ENCODE peak calls at places on chromosomes 1 and 21, in seven cellular contexts. O, Q, Y, N, M, I and K are unnamed samples.

GRCh38 chr1:229896306-229896705 is 170.7 kb upstream of the GALNT2 start:
- DNase-seq in Y (no peak), Q (no peak), M (no peak), O (no peak), I (no peak), N (no peak), K (no peak)

GRCh38 chr1:235161685-235162327 is 756 bp upstream of the RBM34 start:
- DNase-seq in N (no peak), Q (no peak), O (peak), Y (no peak), I (no peak), M (no peak), K (no peak)

GRCh38 chr1:31627301-31627929 is 9.9 kb downstream of the HCRTR1 start:
- DNase-seq in M (no peak), Y (peak), Q (no peak), O (no peak), N (no peak), I (no peak), K (no peak)

GRCh38 chr1:109912873-109913272 is 2.2 kb downstream of the CSF1 start:
- DNase-seq in I (no peak), N (no peak), M (no peak), O (no peak), Y (no peak), Q (no peak), K (no peak)

GRCh38 chr1:46533179-46533864 is 18.1 kb downstream of the KNCN start:
- DNase-seq in M (peak), O (peak), I (no peak), Q (no peak), N (peak), Y (no peak), K (no peak)

GRCh38 chr21:37490084-37490483 is 123.5 kb downstream of the DYRK1A start:
- DNase-seq in Q (no peak), N (no peak), I (no peak), M (no peak), O (no peak), Y (no peak), K (no peak)

GRCh38 chr1:39107891-39108290 is 81.7 kb downstream of the NDUFS5 start:
- DNase-seq in O (no peak), N (no peak), M (no peak), Y (no peak), I (no peak), Q (no peak), K (no peak)

GRCh38 chr1:46131093-46131492 is 1.3 kb downstream of the PIK3R3 start:
- DNase-seq in I (no peak), Q (no peak), Y (no peak), N (no peak), M (no peak), O (no peak), K (peak)

GRCh38 chr1:151511636-151512215 is 539 bp downstream of the CGN start:
- DNase-seq in O (peak), N (peak), Y (peak), I (peak), M (peak), Q (no peak), K (peak)

GRCh38 chr1:209576798-209577197 is 6.7 kb upstream of the CAMK1G start:
- DNase-seq in Y (peak), M (peak), Q (no peak), O (peak), I (peak), N (peak), K (peak)

GRCh38 chr1:25031966-25032667 is 102.0 kb upstream of the RUNX3 start:
- DNase-seq in O (no peak), N (no peak), Q (peak), Y (peak), I (no peak), M (no peak), K (no peak)

GRCh38 chr21:42265229-42265812 is 46.4 kb downstream of the ABCG1 start:
- DNase-seq in Y (no peak), N (no peak), I (no peak), O (no peak), Q (no peak), M (no peak), K (no peak)

GRCh38 chr1:53449026-53449425 is 10.2 kb upstream of the DMRTB1 start:
- DNase-seq in Q (peak), M (no peak), I (no peak), Y (peak), N (no peak), O (peak), K (peak)

GRCh38 chr1:228314658-228315483 is 91.8 kb downstream of the TRIM11 start:
- DNase-seq in Q (no peak), O (no peak), N (no peak), I (no peak), M (peak), Y (no peak), K (no peak)

GRCh38 chr1:45205910-45206721 is at the start of gene ZSWIM5:
- DNase-seq in Q (no peak), N (peak), I (peak), O (peak), M (peak), Y (no peak), K (peak)

GRCh38 chr1:53556657-53557227 is 97.5 kb downstream of the DMRTB1 start:
- DNase-seq in N (no peak), Q (no peak), Y (no peak), M (peak), O (no peak), I (no peak), K (no peak)

GRCh38 chr1:206679738-206680211 is 4.9 kb upstream of the MAPKAPK2 start:
- DNase-seq in Y (no peak), N (no peak), Q (no peak), O (no peak), I (no peak), M (no peak), K (no peak)

GRCh38 chr1:90114521-90115141 is 119.7 kb downstream of the ZNF326 start:
- DNase-seq in M (no peak), I (no peak), Q (peak), O (peak), N (no peak), Y (peak), K (peak)

GRCh38 chr1:9293512-9294439 is 1.1 kb downstream of the SPSB1 start:
- DNase-seq in M (peak), I (no peak), Y (no peak), N (no peak), O (no peak), Q (no peak), K (peak)

GRCh38 chr1:234713440-234713839 is 103.5 kb upstream of the IRF2BP2 start:
- DNase-seq in I (no peak), O (no peak), Q (no peak), M (no peak), Y (no peak), N (no peak), K (no peak)

GRCh38 chr1:14994841-14995437 is 158.6 kb upstream of the TMEM51 start:
- DNase-seq in N (no peak), M (no peak), O (no peak), Q (no peak), I (no peak), Y (no peak), K (no peak)

GRCh38 chr1:58699011-58699762 is 675 bp downstream of the MYSM1 start:
- DNase-seq in Q (no peak), Y (peak), M (no peak), N (no peak), I (no peak), O (no peak), K (peak)

GRCh38 chr1:231190456-231190855 is 28.6 kb downstream of the TRIM67 start:
- DNase-seq in M (no peak), Y (no peak), O (no peak), I (no peak), N (no peak), Q (no peak), K (no peak)

GRCh38 chr1:222105861-222106260 is 364.0 kb upstream of the DUSP10 start:
- DNase-seq in Q (no peak), M (no peak), I (no peak), N (no peak), Y (no peak), O (no peak), K (no peak)

GRCh38 chr1:171226757-171227370 is 21.4 kb upstream of the FMO1 start:
- DNase-seq in N (no peak), Y (peak), Q (peak), I (no peak), O (peak), M (no peak), K (peak)

GRCh38 chr1:8093221-8093980 is 67.3 kb upstream of the ERRFI1 start:
- DNase-seq in M (peak), Q (no peak), Y (no peak), O (no peak), I (no peak), N (no peak), K (no peak)

GRCh38 chr21:42527489-42528158 is 14.0 kb downstream of the SLC37A1 start:
- DNase-seq in M (no peak), Q (no peak), N (no peak), Y (no peak), I (peak), O (no peak), K (no peak)

GRCh38 chr1:168623003-168623828 is 46.8 kb downstream of the XCL1 start:
- DNase-seq in O (no peak), I (no peak), Y (peak), Q (no peak), M (no peak), N (no peak), K (no peak)

GRCh38 chr1:174358344-174358743 is 89.4 kb upstream of the GPR52 start:
- DNase-seq in O (no peak), Q (no peak), M (no peak), I (no peak), Y (no peak), N (no peak), K (no peak)

GRCh38 chr1:230280906-230281413 is 145.2 kb downstream of the PGBD5 start:
- DNase-seq in M (peak), I (no peak), O (no peak), Q (no peak), N (no peak), Y (no peak), K (no peak)

GRCh38 chr21:14086553-14086952 is 124.2 kb downstream of the LIPI start:
- DNase-seq in O (no peak), N (no peak), Y (no peak), M (no peak), I (no peak), Q (no peak), K (no peak)

GRCh38 chr1:26164036-26164927 is 4.5 kb downstream of the C1orf232 start:
- DNase-seq in M (peak), N (peak), O (peak), I (peak), Q (no peak), Y (no peak), K (peak)

GRCh38 chr1:83583351-83584014 is 415.4 kb downstream of the TTLL7 start:
- DNase-seq in O (peak), I (no peak), Q (no peak), M (peak), Y (peak), N (no peak), K (no peak)

GRCh38 chr1:32992489-32993214 is 28.0 kb upstream of the RNF19B start:
- DNase-seq in M (peak), N (no peak), I (peak), Y (peak), Q (peak), O (peak), K (peak)

GRCh38 chr1:67479146-67479891 is 49.1 kb upstream of the SERBP1 start:
- DNase-seq in Y (peak), I (no peak), M (no peak), N (no peak), Q (no peak), O (no peak), K (no peak)

GRCh38 chr1:23100074-23100748 is 68.4 kb downstream of the LUZP1 start:
- DNase-seq in Y (peak), O (peak), I (no peak), M (no peak), Q (peak), N (no peak), K (peak)

GRCh38 chr1:175829845-175830244 is 86.5 kb upstream of the TNR start:
- DNase-seq in M (no peak), O (no peak), Y (no peak), Q (no peak), N (no peak), I (no peak), K (no peak)

GRCh38 chr21:44332383-44332782 is 6.8 kb downstream of the CFAP410 start:
- DNase-seq in O (peak), Q (no peak), M (no peak), Y (no peak), I (no peak), N (no peak), K (no peak)

GRCh38 chr1:216450252-216450651 is 27.0 kb upstream of the USH2A start:
- DNase-seq in Y (no peak), N (no peak), I (no peak), Q (no peak), O (no peak), M (no peak), K (no peak)

GRCh38 chr21:36792505-36792967 is 93.6 kb downstream of the SIM2 start:
- DNase-seq in Y (peak), N (no peak), M (no peak), Q (no peak), O (no peak), I (no peak), K (no peak)